ENCODE peak calls at places on chromosomes 7 and 10, in five cellular contexts. D is astrocyte of the spinal cord, G is BJ, A is left ventricle myocardium inferior, F is GM12864. O is an unnamed sample.

GRCh38 chr10:14707441-14707840 is 67.3 kb downstream of the FAM107B start:
- DNase-seq in D (no peak), G (peak; percentile 28), A (no peak), F (no peak), O (no peak)

GRCh38 chr7:151233111-151233701 is 923 bp downstream of the CHPF2 start:
- DNase-seq in D (peak; percentile 74), G (peak; percentile 18), A (no peak), F (no peak), O (no peak)

GRCh38 chr10:62647375-62648092 is 157.0 kb upstream of the ADO start:
- DNase-seq in D (no peak), G (no peak), A (no peak), F (no peak), O (no peak)

GRCh38 chr7:69403169-69403568 is 195.1 kb upstream of the AUTS2 start:
- DNase-seq in D (no peak), G (no peak), A (no peak), F (no peak), O (no peak)

GRCh38 chr7:6147627-6148026 is 116.5 kb downstream of the ANKRD61 start:
- DNase-seq in D (no peak), G (no peak), A (no peak), F (no peak), O (no peak)

GRCh38 chr10:5575482-5576153 is 50.9 kb downstream of the CALML3 start:
- DNase-seq in D (peak; percentile 51), G (no peak), A (no peak), F (no peak), O (no peak)

GRCh38 chr7:37728747-37729146 is 45.2 kb downstream of the GPR141 start:
- DNase-seq in D (no peak), G (no peak), A (no peak), F (no peak), O (no peak)

GRCh38 chr10:28897617-28898464 is 220.5 kb downstream of the BAMBI start:
- DNase-seq in D (no peak), G (no peak), A (peak; percentile 42), F (no peak), O (no peak)

GRCh38 chr7:33142585-33142984 is 13.2 kb downstream of the BBS9 start:
- DNase-seq in D (no peak), G (no peak), A (no peak), F (no peak), O (no peak)

GRCh38 chr10:32577448-32577847 is 131.5 kb downstream of the CCDC7 start:
- DNase-seq in D (no peak), G (peak; percentile 4), A (no peak), F (no peak), O (no peak)

GRCh38 chr10:100728928-100729876 is 16.2 kb upstream of the PAX2 start:
- DNase-seq in D (no peak), G (no peak), A (no peak), F (no peak), O (no peak)
- TF ChIP-seq CTCF in D (peak; percentile 39), G (peak; percentile 50), A (peak; percentile 24), F (peak; percentile 6), O (no peak)

GRCh38 chr10:127243490-127244272 is 47.3 kb upstream of the INSYN2A start:
- DNase-seq in D (peak; percentile 41), G (no peak), A (no peak), F (no peak), O (no peak)
- TF ChIP-seq CTCF in D (peak; percentile 79), G (peak; percentile 66), A (peak; percentile 57), F (no peak), O (peak; percentile 20)

GRCh38 chr7:73901231-73901822 is 40.4 kb downstream of the TMEM270 start:
- DNase-seq in D (no peak), G (no peak), A (no peak), F (no peak), O (no peak)

GRCh38 chr7:73904219-73905136 is 43.5 kb downstream of the TMEM270 start:
- DNase-seq in D (peak; percentile 14), G (no peak), A (no peak), F (no peak), O (no peak)

GRCh38 chr7:73905360-73905759 is 44.4 kb downstream of the TMEM270 start:
- DNase-seq in D (no peak), G (no peak), A (no peak), F (no peak), O (no peak)

GRCh38 chr7:73901823-73902597 is 41.1 kb downstream of the TMEM270 start:
- DNase-seq in D (no peak), G (no peak), A (no peak), F (no peak), O (no peak)

GRCh38 chr7:73903321-73904218 is 42.6 kb downstream of the TMEM270 start:
- DNase-seq in D (no peak), G (no peak), A (no peak), F (no peak), O (no peak)
- TF ChIP-seq CTCF in D (no peak), G (no peak), A (no peak), F (no peak), O (no peak)

GRCh38 chr10:64426745-64427144 is 905.5 kb downstream of the REEP3 start:
- DNase-seq in D (no peak), G (no peak), A (no peak), F (no peak), O (no peak)
- TF ChIP-seq CTCF in D (no peak), G (no peak), A (no peak), F (no peak), O (no peak)

GRCh38 chr10:119006451-119007210 is 22.9 kb upstream of the NANOS1 start:
- DNase-seq in D (peak; percentile 98), G (peak; percentile 94), A (no peak), F (no peak), O (peak; percentile 95)
- TF ChIP-seq CTCF in D (peak; percentile 12), G (peak; percentile 17), A (no peak), F (no peak), O (no peak)

DNA sequence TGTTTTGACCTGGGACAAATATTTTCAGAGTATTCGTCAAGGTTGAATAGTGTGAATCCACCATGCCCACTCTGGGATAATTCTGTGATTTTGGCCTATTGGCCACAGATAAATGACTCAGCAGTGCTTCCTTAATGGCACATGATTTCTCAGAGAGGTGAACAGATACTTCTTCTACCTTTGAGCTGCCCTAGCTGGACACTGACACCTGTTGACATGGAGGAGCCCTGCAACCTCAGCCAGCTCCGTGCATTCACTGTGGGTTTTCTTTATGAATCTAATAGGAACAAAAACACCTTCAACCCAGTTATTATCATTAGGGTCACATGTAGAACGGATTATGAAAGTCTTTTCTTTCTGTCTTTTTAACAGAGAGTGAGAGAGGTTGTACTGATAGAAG is 41.0 kb upstream of the HPS1 start:
- DNase-seq in D (no peak), G (no peak), A (no peak), F (no peak), O (no peak)
- TF ChIP-seq CTCF in D (no peak), G (no peak), A (no peak), F (peak; percentile 23), O (no peak)

GRCh38 chr7:139105037-139105382 is 4.5 kb downstream of the ZC3HAV1 start:
- DNase-seq in D (no peak), G (no peak), A (no peak), F (no peak), O (no peak)

GRCh38 chr7:139108256-139109187 is 998 bp downstream of the ZC3HAV1 start:
- DNase-seq in D (peak; percentile 28), G (no peak), A (peak; percentile 27), F (no peak), O (peak; percentile 7)

GRCh38 chr7:139109983-139110411 is 477 bp upstream of the ZC3HAV1 start:
- DNase-seq in D (no peak), G (no peak), A (no peak), F (no peak), O (no peak)

GRCh38 chr7:139109188-139109982 is at the start of gene ZC3HAV1:
- DNase-seq in D (peak; percentile 87), G (peak; percentile 41), A (peak; percentile 88), F (peak; percentile 87), O (peak; percentile 71)

GRCh38 chr7:139106959-139107358 is 2.6 kb downstream of the ZC3HAV1 start:
- DNase-seq in D (no peak), G (no peak), A (no peak), F (no peak), O (no peak)
- TF ChIP-seq CTCF in D (no peak), G (no peak), A (no peak), F (no peak), O (no peak)

GRCh38 chr10:133124357-133125211 is 35.4 kb upstream of the KNDC1 start:
- DNase-seq in D (no peak), G (no peak), A (peak; percentile 35), F (no peak), O (no peak)

GRCh38 chr10:133122171-133122935 is 34.6 kb downstream of the ADGRA1 start:
- DNase-seq in D (no peak), G (no peak), A (no peak), F (no peak), O (no peak)

GRCh38 chr10:133123050-133123745 is 35.5 kb downstream of the ADGRA1 start:
- DNase-seq in D (no peak), G (no peak), A (no peak), F (no peak), O (peak; percentile 9)

GRCh38 chr10:133125901-133126300 is 34.1 kb upstream of the KNDC1 start:
- DNase-seq in D (no peak), G (no peak), A (peak; percentile 7), F (no peak), O (no peak)

DNA sequence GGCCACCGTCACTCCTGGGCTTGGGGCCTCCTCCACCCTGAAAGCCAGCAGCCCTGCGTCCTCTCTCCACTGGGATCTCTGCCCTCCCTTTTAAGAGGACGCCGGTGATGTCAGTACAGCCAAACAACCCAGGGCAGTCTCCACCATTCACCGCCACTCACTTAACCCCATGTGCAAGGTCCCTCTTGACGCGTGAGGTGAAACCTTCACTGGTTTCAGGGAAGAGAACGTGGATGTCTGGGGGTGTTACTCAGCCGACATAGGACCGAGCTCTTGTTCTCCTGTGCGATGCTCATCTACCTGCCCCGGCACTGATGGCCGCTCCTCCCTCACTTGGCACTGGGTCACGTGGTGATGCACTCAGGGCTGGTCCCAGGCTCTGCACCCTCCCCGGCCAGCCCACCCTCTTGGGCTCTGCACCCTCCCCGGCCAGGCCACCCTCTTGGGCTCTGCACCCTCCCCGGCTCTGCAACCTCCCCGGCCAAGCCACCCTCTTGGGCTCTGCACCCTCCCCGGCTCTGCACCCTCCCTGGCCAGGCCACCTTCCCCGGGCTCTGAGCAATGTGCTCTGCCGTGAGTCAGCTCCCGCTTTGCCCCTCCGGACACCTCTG is 36.1 kb downstream of the ADGRA1 start:
- DNase-seq in D (no peak), G (no peak), A (no peak), F (no peak), O (peak; percentile 7)
- TF ChIP-seq CTCF in D (no peak), G (no peak), A (no peak), F (no peak), O (no peak)

DNA sequence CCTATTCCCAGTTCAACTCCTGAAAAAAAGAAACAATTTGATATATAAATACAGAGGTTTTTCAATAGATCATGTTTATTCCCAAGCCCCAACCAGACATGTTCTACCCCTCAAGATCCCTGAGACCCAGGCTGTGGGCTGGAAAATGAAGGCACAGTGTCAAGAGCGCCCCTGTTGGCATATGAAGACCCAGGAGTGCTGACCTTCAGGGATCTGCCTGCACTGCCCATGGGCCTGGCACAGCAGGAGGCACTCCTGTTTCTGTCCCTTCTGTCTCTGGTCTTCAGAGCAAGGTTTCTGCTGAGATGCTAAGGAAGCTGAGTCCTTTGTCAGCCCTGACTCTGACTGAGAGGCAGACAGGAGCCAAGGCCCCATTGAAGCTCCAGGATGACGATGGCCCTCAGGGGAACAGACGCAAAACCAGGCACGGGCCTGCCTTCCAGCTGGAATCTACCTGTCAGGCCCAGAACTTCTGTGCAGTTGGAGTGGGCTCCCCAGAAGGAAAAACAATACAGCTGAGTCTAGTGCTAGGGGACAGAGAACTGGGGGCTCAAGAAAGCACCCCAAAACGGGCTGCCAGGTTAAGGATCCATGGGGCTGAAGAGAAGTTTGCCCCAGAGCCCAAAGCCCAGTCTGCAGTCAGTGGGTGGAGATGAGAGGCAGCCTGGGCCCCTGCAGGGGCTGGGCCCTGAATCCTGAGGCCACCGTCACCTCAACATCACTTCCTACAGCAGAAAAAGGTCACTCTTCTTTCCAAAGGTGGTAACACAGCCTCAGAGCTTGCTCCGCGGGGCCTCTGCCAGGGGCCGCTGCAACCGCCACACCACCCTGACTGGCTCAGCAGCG is 6.7 kb upstream of the AIFM2 start:
- DNase-seq in D (no peak), G (no peak), A (no peak), F (no peak), O (no peak)
- TF ChIP-seq CTCF in D (no peak), G (no peak), A (no peak), F (no peak), O (no peak)